ENCODE peak calls at places on chromosomes 2 and 18, in six cellular contexts. C, B, F, E, M and S are unnamed samples.

GRCh38 chr2:159010340-159010739 is 41.9 kb downstream of the TANC1 start:
- DNase-seq in C (peak), B (no peak), F (no peak), E (no peak), M (no peak), S (no peak)

GRCh38 chr18:22609642-22610041 is 191.9 kb upstream of the CTAGE1 start:
- DNase-seq in C (no peak), B (no peak), F (no peak), E (no peak), M (peak), S (no peak)

GRCh38 chr18:59145055-59145454 is 5.4 kb downstream of the SEC11C start:
- DNase-seq in C (no peak), B (no peak), F (no peak), E (no peak), M (no peak), S (no peak)

GRCh38 chr2:46850742-46851141 is 64.9 kb downstream of the MCFD2 start:
- DNase-seq in C (peak), B (no peak), F (no peak), E (peak), M (peak), S (no peak)

GRCh38 chr2:137638932-137639331 is 325.3 kb upstream of the HNMT start:
- DNase-seq in C (no peak), B (no peak), F (no peak), E (no peak), M (no peak), S (no peak)

GRCh38 chr18:59509477-59510173 is 150.6 kb upstream of the LMAN1 start:
- DNase-seq in C (peak), B (no peak), F (no peak), E (peak), M (peak), S (no peak)

GRCh38 chr18:80147418-80148315 is 38.6 kb downstream of the ADNP2 start:
- DNase-seq in C (peak), B (peak), F (peak), E (peak), M (peak), S (no peak)

GRCh38 chr2:153509133-153509532 is 30.6 kb upstream of the RPRM start:
- DNase-seq in C (no peak), B (no peak), F (no peak), E (no peak), M (no peak), S (no peak)

GRCh38 chr2:46942891-46943626 is 27.5 kb upstream of the MCFD2 start:
- DNase-seq in C (no peak), B (no peak), F (no peak), E (no peak), M (no peak), S (no peak)

GRCh38 chr2:207352978-207353377 is 176.8 kb upstream of the CREB1 start:
- DNase-seq in C (peak), B (peak), F (no peak), E (no peak), M (no peak), S (no peak)

GRCh38 chr2:56130463-56131070 is 53.2 kb upstream of the CCDC85A start:
- DNase-seq in C (peak), B (peak), F (peak), E (no peak), M (no peak), S (no peak)

GRCh38 chr2:169509230-169509917 is at the start of gene KLHL41:
- DNase-seq in C (peak), B (peak), F (no peak), E (peak), M (no peak), S (no peak)

GRCh38 chr2:4718777-4719176 is 973.4 kb upstream of the SOX11 start:
- DNase-seq in C (no peak), B (no peak), F (no peak), E (no peak), M (no peak), S (no peak)

GRCh38 chr2:129711816-129712420 is 267.5 kb upstream of the RAB6C start:
- DNase-seq in C (no peak), B (no peak), F (no peak), E (no peak), M (no peak), S (no peak)

GRCh38 chr18:10791141-10791808 is 265.4 kb downstream of the NAPG start:
- DNase-seq in C (no peak), B (no peak), F (no peak), E (no peak), M (peak), S (no peak)

GRCh38 chr18:79677221-79677620 is 2.4 kb upstream of the CTDP1 start:
- DNase-seq in C (no peak), B (no peak), F (no peak), E (no peak), M (no peak), S (no peak)

GRCh38 chr2:9110346-9110884 is 96.2 kb upstream of the ASAP2 start:
- DNase-seq in C (no peak), B (no peak), F (no peak), E (no peak), M (no peak), S (no peak)

GRCh38 chr2:166384774-166385173 is 9.0 kb upstream of the SCN9A start:
- DNase-seq in C (peak), B (no peak), F (no peak), E (no peak), M (no peak), S (no peak)

GRCh38 chr2:223041527-223042109 is 10.4 kb upstream of the KCNE4 start:
- DNase-seq in C (peak), B (peak), F (no peak), E (no peak), M (peak), S (peak)

GRCh38 chr2:80258793-80259192 is 45.8 kb downstream of the LRRTM1 start:
- DNase-seq in C (no peak), B (no peak), F (no peak), E (no peak), M (no peak), S (no peak)

GRCh38 chr2:199685669-199686068 is 165.3 kb downstream of the FTCDNL1 start:
- DNase-seq in C (no peak), B (no peak), F (no peak), E (no peak), M (no peak), S (no peak)

GRCh38 chr2:11749646-11750349 is 3.4 kb downstream of the LPIN1 start:
- DNase-seq in C (peak), B (no peak), F (no peak), E (no peak), M (peak), S (no peak)

GRCh38 chr18:57230861-57231260 is 84.0 kb downstream of the BOD1L2 start:
- DNase-seq in C (no peak), B (no peak), F (no peak), E (no peak), M (no peak), S (no peak)

GRCh38 chr2:37819228-37819627 is 105.9 kb upstream of the RMDN2 start:
- DNase-seq in C (peak), B (no peak), F (no peak), E (no peak), M (no peak), S (no peak)

GRCh38 chr2:54724560-54725342 is 1.3 kb downstream of the EML6 start:
- DNase-seq in C (no peak), B (peak), F (no peak), E (no peak), M (peak), S (peak)